ENCODE peak calls at places on chromosomes 7 and 10, in eight cellular contexts. N is mucosa of descending colon; J is bronchial epithelial cell; P is HT1080; E is activated naive CD4-positive, alpha-beta T cell; U is GM12865; Y is GM20000; Q is endothelial cell. S is an unnamed sample.

GRCh38 chr10:18582803-18583202 is 68.6 kb downstream of the NSUN6 start:
- DNase-seq in N (no peak), J (no peak), P (peak), E (no peak), U (peak), Y (no peak), Q (no peak), S (no peak)

GRCh38 chr10:3972460-3973366 is 187.7 kb upstream of the KLF6 start:
- DNase-seq in N (no peak), J (no peak), P (no peak), E (no peak), U (no peak), Y (no peak), Q (no peak), S (peak)

GRCh38 chr10:2508971-2509605 is 558.3 kb upstream of the PFKP start:
- DNase-seq in N (no peak), J (peak), P (peak), E (no peak), U (no peak), Y (no peak), Q (no peak), S (no peak)

GRCh38 chr7:136183981-136184380 is 206.8 kb upstream of the MTPN start:
- DNase-seq in N (no peak), J (peak), P (no peak), E (no peak), U (no peak), Y (no peak), Q (peak), S (no peak)

GRCh38 chr7:17302575-17303142 is 4.2 kb downstream of the AHR start:
- DNase-seq in N (no peak), J (peak), P (no peak), E (no peak), U (peak), Y (peak), Q (no peak), S (no peak)

GRCh38 chr10:14748471-14748870 is 26.2 kb downstream of the FAM107B start:
- DNase-seq in N (no peak), J (no peak), P (no peak), E (no peak), U (peak), Y (no peak), Q (no peak), S (peak)

GRCh38 chr7:121401896-121402295 is 5.8 kb upstream of the FAM3C start:
- DNase-seq in N (no peak), J (no peak), P (no peak), E (no peak), U (no peak), Y (no peak), Q (no peak), S (no peak)

GRCh38 chr7:74197449-74198108 is 12.2 kb upstream of the LAT2 start:
- DNase-seq in N (no peak), J (no peak), P (no peak), E (no peak), U (no peak), Y (no peak), Q (no peak), S (no peak)

GRCh38 chr10:34320265-34320664 is 494.8 kb downstream of the PARD3 start:
- DNase-seq in N (no peak), J (no peak), P (no peak), E (no peak), U (no peak), Y (no peak), Q (no peak), S (no peak)

GRCh38 chr10:108249940-108250339 is 1085.4 kb upstream of the SORCS1 start:
- DNase-seq in N (no peak), J (no peak), P (no peak), E (no peak), U (peak), Y (no peak), Q (no peak), S (peak)

GRCh38 chr7:23680417-23681405 is 712 bp downstream of the FAM221A start:
- DNase-seq in N (peak), J (peak), P (no peak), E (no peak), U (peak), Y (peak), Q (peak), S (peak)

GRCh38 chr7:80088705-80089104 is 45.9 kb upstream of the GNAI1 start:
- DNase-seq in N (no peak), J (peak), P (no peak), E (no peak), U (no peak), Y (no peak), Q (no peak), S (no peak)